ENCODE peak calls at places on chromosomes 5 and 9, in five cellular contexts. J, H, T, Z and K are unnamed samples.

GRCh38 chr5:170720984-170721383 is 62.5 kb upstream of the GABRP start:
- DNase-seq in J (no peak), H (no peak), T (no peak), Z (no peak), K (no peak)

GRCh38 chr5:386432-387341 is 56.3 kb upstream of the EXOC3 start:
- DNase-seq in J (peak), H (no peak), T (no peak), Z (no peak), K (no peak)

GRCh38 chr5:179817071-179817840 is 3.4 kb upstream of the SQSTM1 start:
- DNase-seq in J (no peak), H (no peak), T (peak), Z (peak), K (no peak)

GRCh38 chr9:77944556-77945261 is 86.9 kb downstream of the GNAQ start:
- DNase-seq in J (no peak), H (no peak), T (peak), Z (peak), K (no peak)

GRCh38 chr9:122265265-122265900 is 701 bp downstream of the MRRF start:
- DNase-seq in J (peak), H (no peak), T (no peak), Z (peak), K (peak)

GRCh38 chr9:73024601-73025034 is 71.8 kb upstream of the ALDH1A1 start:
- DNase-seq in J (no peak), H (no peak), T (no peak), Z (no peak), K (no peak)

GRCh38 chr9:127036437-127036836 is 86.0 kb downstream of the ANGPTL2 start:
- DNase-seq in J (peak), H (no peak), T (no peak), Z (no peak), K (no peak)

GRCh38 chr5:172149073-172149472 is 39.0 kb downstream of the STK10 start:
- DNase-seq in J (peak), H (no peak), T (no peak), Z (no peak), K (no peak)

GRCh38 chr9:18707078-18707477 is 233.1 kb downstream of the ADAMTSL1 start:
- DNase-seq in J (peak), H (no peak), T (no peak), Z (no peak), K (no peak)

GRCh38 chr5:88092938-88093635 is 175.6 kb downstream of the TMEM161B start:
- DNase-seq in J (no peak), H (no peak), T (peak), Z (no peak), K (no peak)

GRCh38 chr5:1851290-1851934 is 31.3 kb downstream of the IRX4 start:
- DNase-seq in J (no peak), H (no peak), T (peak), Z (peak), K (no peak)

GRCh38 chr5:134113908-134114875 is at the start of gene TCF7:
- DNase-seq in J (peak), H (peak), T (peak), Z (peak), K (peak)

GRCh38 chr5:102778478-102778877 is 23.4 kb downstream of the PAM start:
- DNase-seq in J (peak), H (no peak), T (no peak), Z (no peak), K (no peak)

GRCh38 chr9:5455181-5455580 is 4.8 kb downstream of the CD274 start:
- DNase-seq in J (peak), H (no peak), T (no peak), Z (no peak), K (no peak)

GRCh38 chr5:154993461-154993860 is 20.1 kb upstream of the KIF4B start:
- DNase-seq in J (no peak), H (no peak), T (no peak), Z (no peak), K (no peak)

GRCh38 chr9:133103183-133103986 is 17.7 kb downstream of the RALGDS start:
- DNase-seq in J (peak), H (peak), T (peak), Z (peak), K (peak)

GRCh38 chr9:87290241-87290700 is 207.4 kb upstream of the DAPK1 start:
- DNase-seq in J (peak), H (no peak), T (peak), Z (peak), K (no peak)

GRCh38 chr5:52760695-52761366 is 26.9 kb upstream of the ITGA1 start:
- DNase-seq in J (no peak), H (no peak), T (no peak), Z (no peak), K (no peak)

GRCh38 chr5:36651775-36652685 is 45.6 kb downstream of the SLC1A3 start:
- DNase-seq in J (no peak), H (no peak), T (no peak), Z (no peak), K (no peak)

GRCh38 chr5:134252671-134253070 is 26.8 kb upstream of the PPP2CA start:
- DNase-seq in J (peak), H (no peak), T (no peak), Z (no peak), K (no peak)

GRCh38 chr5:172766287-172767104 is 4.5 kb downstream of the DUSP1 start:
- DNase-seq in J (peak), H (peak), T (no peak), Z (no peak), K (no peak)

GRCh38 chr9:125479846-125480615 is 218.4 kb downstream of the GAPVD1 start:
- DNase-seq in J (no peak), H (no peak), T (no peak), Z (no peak), K (no peak)

GRCh38 chr9:133378408-133378962 is 2.3 kb downstream of the STKLD1 start:
- DNase-seq in J (no peak), H (no peak), T (no peak), Z (no peak), K (no peak)

GRCh38 chr5:163548649-163549048 is 43.2 kb downstream of the MAT2B start:
- DNase-seq in J (no peak), H (no peak), T (no peak), Z (no peak), K (no peak)

GRCh38 chr5:45521067-45521466 is 175.1 kb downstream of the HCN1 start:
- DNase-seq in J (no peak), H (no peak), T (peak), Z (peak), K (no peak)

GRCh38 chr9:124735121-124735520 is 36.0 kb downstream of the NR6A1 start:
- DNase-seq in J (peak), H (no peak), T (no peak), Z (no peak), K (no peak)

DNA sequence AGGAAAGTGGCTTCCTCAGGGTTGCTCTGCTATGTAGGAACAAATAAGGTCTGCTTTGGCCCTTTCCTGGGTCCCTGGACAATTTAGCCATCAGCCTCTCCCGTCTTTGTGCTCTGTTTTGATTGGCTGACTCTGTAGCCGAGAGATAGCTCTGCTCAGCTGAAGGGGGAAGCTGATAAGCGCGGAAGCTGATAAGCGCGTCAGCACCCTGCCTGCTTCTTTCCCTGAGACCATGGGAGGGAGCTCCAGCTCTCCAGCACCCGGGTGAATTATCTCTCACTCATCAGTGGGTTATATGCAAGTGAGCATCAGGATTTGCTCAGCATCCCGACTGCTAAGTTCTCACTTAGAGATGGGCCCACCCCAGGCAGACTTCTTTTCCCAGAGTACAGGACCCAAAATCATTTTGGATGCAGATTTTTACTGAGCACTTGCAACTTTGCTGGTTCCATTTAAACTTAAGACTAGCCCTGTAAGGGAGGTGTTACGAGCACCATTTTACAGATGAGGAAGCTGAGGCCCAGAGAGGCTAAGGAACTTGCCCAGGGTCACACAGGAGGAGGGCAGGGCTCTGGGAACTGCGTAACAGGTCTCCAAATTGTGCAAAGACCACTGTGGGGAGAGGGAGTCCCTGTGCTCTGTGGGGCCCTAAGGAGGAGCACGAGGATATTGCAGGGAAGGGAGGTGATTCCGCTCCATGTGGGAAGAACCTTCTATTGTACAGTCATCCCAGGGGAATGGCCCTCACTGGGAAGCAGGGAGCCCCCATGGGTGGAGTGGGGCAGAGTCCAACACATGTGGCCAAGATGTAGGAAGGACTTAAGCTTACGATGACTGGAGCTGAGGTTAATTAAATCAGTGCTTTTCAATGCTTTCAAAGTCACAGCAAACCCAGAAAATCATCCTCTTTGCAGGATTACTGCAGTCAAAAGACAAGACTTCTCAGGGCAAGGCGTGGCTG is 83.7 kb upstream of the ORM1 start:
- DNase-seq in J (peak), H (no peak), T (peak), Z (no peak), K (no peak)
- TF ChIP-seq CTCF in J (peak), H (no peak), T (peak), Z (no peak), K (no peak)

DNA sequence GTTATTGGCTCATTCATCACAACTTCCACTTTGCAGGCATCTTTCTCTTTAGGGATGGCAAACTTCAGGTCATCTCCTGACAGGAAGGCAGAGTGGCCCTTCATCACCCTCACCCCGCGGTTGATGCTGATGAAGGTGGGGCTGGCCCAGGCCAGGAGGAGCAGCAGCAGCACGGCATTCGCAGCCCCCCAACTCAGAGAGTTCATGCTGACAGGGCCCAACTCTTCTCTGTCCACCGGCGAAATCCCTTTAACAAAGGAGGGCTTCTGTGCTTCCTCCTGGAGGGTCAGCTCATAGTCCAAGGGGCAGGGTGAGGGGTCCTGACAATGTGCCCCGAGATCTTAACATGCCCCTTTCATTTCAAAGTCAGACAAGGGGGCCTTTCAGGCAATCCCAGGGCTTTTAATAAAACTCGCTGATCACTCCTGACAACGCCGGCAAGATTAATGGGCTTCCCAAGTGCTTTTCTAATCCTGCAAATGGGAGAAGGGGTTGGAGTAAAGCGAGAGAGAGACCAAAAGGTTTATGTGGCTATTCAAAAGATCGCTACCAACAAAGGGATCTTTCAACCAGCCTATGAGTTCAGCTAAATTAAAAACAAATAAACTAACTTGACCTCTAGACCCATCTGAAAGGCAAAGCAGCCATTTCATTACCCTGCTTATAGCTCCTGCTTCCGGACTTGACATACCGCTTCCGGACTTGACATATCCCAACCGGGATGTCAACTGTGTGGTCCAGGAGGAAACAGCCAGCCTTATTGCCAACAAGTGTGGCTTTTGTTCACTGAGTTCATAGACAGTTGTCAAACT is 41.2 kb downstream of the FREM1 start:
- DNase-seq in J (no peak), H (no peak), T (peak), Z (peak), K (no peak)
- TF ChIP-seq CTCF in J (no peak), H (no peak), T (no peak), Z (no peak), K (no peak)

GRCh38 chr5:4233671-4234070 is 638.0 kb downstream of the IRX1 start:
- DNase-seq in J (peak), H (no peak), T (no peak), Z (no peak), K (no peak)
- TF ChIP-seq CTCF in J (peak), H (no peak), T (peak), Z (no peak), K (no peak)

GRCh38 chr5:168920019-168920813 is 341.0 kb upstream of the PANK3 start:
- DNase-seq in J (no peak), H (no peak), T (no peak), Z (no peak), K (no peak)
- TF ChIP-seq CTCF in J (no peak), H (no peak), T (no peak), Z (no peak), K (no peak)

GRCh38 chr9:17021379-17021970 is 113.4 kb upstream of the CNTLN start:
- DNase-seq in J (peak), H (no peak), T (no peak), Z (no peak), K (no peak)
- TF ChIP-seq CTCF in J (no peak), H (no peak), T (no peak), Z (no peak), K (no peak)

GRCh38 chr5:81517462-81517861 is 123.5 kb upstream of the ACOT12 start:
- DNase-seq in J (peak), H (no peak), T (no peak), Z (no peak), K (no peak)

GRCh38 chr5:81513468-81513867 is 119.5 kb upstream of the ACOT12 start:
- DNase-seq in J (no peak), H (no peak), T (no peak), Z (no peak), K (no peak)

GRCh38 chr5:81519217-81519905 is 125.4 kb upstream of the ACOT12 start:
- DNase-seq in J (no peak), H (no peak), T (no peak), Z (no peak), K (no peak)

DNA sequence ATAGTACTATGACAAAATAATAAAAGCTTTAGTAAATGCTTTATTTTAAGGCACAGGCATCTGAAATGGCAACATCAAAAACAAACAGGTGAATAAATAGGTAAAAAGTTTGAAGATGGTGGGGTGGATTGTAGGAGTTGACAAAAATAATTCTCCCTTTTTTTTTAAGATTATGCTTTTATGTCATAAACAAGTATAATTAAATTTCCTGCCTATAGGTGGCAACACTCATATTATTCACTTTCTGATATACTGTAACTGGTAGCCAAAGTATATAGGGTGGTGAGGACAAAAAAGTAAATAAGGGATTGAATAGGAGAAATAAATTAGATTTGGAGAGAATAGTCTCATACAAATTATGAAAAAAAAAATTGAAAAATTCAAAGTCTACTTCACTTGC is 120.0 kb upstream of the ACOT12 start:
- DNase-seq in J (peak), H (no peak), T (no peak), Z (no peak), K (no peak)
- TF ChIP-seq CTCF in J (peak), H (no peak), T (peak), Z (no peak), K (peak)

DNA sequence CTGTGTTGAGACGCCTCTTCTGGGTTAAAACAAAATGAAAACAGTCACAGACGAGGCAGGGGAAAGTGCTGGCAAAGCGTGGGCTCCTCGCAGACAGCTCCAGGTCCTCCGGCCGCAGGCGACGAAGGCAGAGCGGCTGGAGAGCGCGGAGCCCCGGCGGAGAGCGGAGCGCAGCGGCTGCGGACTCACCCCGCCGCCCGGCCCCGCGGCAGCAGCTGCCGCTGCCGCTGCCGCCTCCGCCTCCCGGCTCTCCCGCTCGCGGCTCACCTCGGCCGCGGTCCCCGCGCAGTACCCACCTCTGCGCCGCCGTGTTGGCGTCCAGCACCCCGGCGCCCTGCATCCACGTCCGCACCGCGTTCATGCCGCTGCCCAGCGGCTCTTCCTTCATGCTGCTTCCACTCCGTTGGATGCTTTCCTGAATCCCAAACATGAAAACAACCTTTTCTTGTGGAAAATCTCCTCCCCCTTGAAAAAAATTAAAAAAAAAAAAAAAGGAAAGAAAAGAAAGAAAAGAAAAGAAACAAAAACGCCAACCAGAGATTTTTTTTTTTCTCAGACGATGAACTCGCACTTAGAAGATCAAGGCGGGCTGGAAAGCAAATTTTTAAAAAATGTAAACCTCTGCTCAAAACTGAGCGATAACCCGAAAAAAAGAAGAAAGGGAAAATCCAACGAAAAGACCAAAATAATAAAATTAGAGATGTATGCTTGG is 511 bp downstream of the EBF1 start:
- DNase-seq in J (peak), H (no peak), T (peak), Z (peak), K (no peak)
- TF ChIP-seq CTCF in J (no peak), H (no peak), T (no peak), Z (no peak), K (no peak)

GRCh38 chr5:142769793-142770649 is at the start of gene ARHGAP26:
- DNase-seq in J (peak), H (peak), T (peak), Z (peak), K (peak)
- TF ChIP-seq CTCF in J (peak), H (peak), T (peak), Z (no peak), K (peak)

DNA sequence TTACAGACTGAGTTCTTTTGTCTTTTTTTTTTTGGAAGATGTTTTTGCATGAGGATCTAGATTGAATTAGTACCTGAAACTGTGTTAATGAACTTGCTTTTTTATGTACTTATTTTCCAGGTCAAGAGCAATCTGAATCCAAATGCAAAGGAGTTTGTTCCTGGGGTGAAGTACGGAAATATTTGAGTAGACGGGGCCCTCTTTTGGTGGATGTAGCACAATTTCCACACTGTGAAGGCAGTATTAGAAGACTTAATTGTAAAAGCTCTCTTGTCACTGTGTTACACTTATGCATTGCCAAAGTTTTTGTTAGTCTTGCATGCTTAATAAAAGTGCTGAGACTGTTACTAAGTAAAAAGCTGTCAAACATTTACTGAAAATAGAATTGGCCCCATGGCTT is 14.5 kb downstream of the SLC23A1 start:
- DNase-seq in J (no peak), H (no peak), T (no peak), Z (no peak), K (no peak)
- TF ChIP-seq CTCF in J (no peak), H (no peak), T (peak), Z (no peak), K (peak)

GRCh38 chr5:24749701-24750100 is 104.9 kb upstream of the CDH10 start:
- DNase-seq in J (no peak), H (no peak), T (no peak), Z (no peak), K (no peak)

GRCh38 chr5:24747327-24747726 is 102.5 kb upstream of the CDH10 start:
- DNase-seq in J (no peak), H (no peak), T (no peak), Z (no peak), K (no peak)

GRCh38 chr5:24750356-24750755 is 105.6 kb upstream of the CDH10 start:
- DNase-seq in J (no peak), H (no peak), T (no peak), Z (no peak), K (no peak)
- TF ChIP-seq CTCF in J (no peak), H (no peak), T (no peak), Z (no peak), K (no peak)